ENCODE peak calls at places on chromosomes 12 and 14, in six cellular contexts. L, C, D, T, N and Q are unnamed samples.

GRCh38 chr14:36852853-36853634 is 191.4 kb downstream of the PAX9 start:
- DNase-seq in L (no peak), C (no peak), D (no peak), T (no peak), N (no peak), Q (peak)

GRCh38 chr14:91367173-91368171 is 50.1 kb downstream of the CCDC88C start:
- DNase-seq in L (peak), C (no peak), D (peak), T (no peak), N (peak), Q (peak)

GRCh38 chr12:111636209-111636928 is 37.3 kb upstream of the ATXN2 start:
- DNase-seq in L (peak), C (no peak), D (no peak), T (peak), N (no peak), Q (peak)

GRCh38 chr14:94171208-94171607 is 2.9 kb upstream of the PPP4R4 start:
- DNase-seq in L (no peak), C (no peak), D (no peak), T (no peak), N (no peak), Q (no peak)

GRCh38 chr12:25728196-25728595 is 175.1 kb upstream of the LMNTD1 start:
- DNase-seq in L (no peak), C (no peak), D (no peak), T (no peak), N (no peak), Q (peak)

GRCh38 chr14:105588236-105588860 is 62.0 kb downstream of the TMEM121 start:
- DNase-seq in L (no peak), C (no peak), D (no peak), T (no peak), N (no peak), Q (no peak)

GRCh38 chr12:91394903-91395302 is 212.3 kb upstream of the DCN start:
- DNase-seq in L (no peak), C (no peak), D (no peak), T (no peak), N (no peak), Q (no peak)

GRCh38 chr12:68521848-68522502 is 88.7 kb upstream of the RAP1B start:
- DNase-seq in L (no peak), C (no peak), D (no peak), T (no peak), N (no peak), Q (no peak)

GRCh38 chr12:33876618-33877017 is 145.7 kb upstream of the ALG10 start:
- DNase-seq in L (no peak), C (no peak), D (no peak), T (no peak), N (no peak), Q (no peak)